ENCODE peak calls at places on chromosomes 13 and 19, in six cellular contexts. One of them, this sample, is unnamed.

GRCh38 chr13:59776924-59777690 is 386.6 kb downstream of the DIAPH3 start:
- DNase-seq in heart left ventricle: no peak
- DNase-seq in body of pancreas: no peak
- DNase-seq in suprapubic skin: no peak
- DNase-seq in WTC11: no peak
- DNase-seq in GM12865: peak
- DNase-seq in this sample: no peak

GRCh38 chr19:29439688-29440550 is 85.9 kb upstream of the VSTM2B start:
- DNase-seq in heart left ventricle: no peak
- DNase-seq in body of pancreas: no peak
- DNase-seq in suprapubic skin: no peak
- DNase-seq in WTC11: no peak
- DNase-seq in GM12865: no peak
- DNase-seq in this sample: no peak

GRCh38 chr13:71240906-71241305 is 626.1 kb downstream of the DACH1 start:
- DNase-seq in heart left ventricle: no peak
- DNase-seq in body of pancreas: no peak
- DNase-seq in suprapubic skin: no peak
- DNase-seq in WTC11: no peak
- DNase-seq in GM12865: peak
- DNase-seq in this sample: no peak

GRCh38 chr19:47093841-47094240 is 19.7 kb downstream of the ZC3H4 start:
- DNase-seq in heart left ventricle: no peak
- DNase-seq in body of pancreas: no peak
- DNase-seq in suprapubic skin: no peak
- DNase-seq in WTC11: no peak
- DNase-seq in GM12865: peak
- DNase-seq in this sample: peak

GRCh38 chr13:21517576-21517975 is 58.5 kb upstream of the ZDHHC20 start:
- DNase-seq in heart left ventricle: no peak
- DNase-seq in body of pancreas: no peak
- DNase-seq in suprapubic skin: no peak
- DNase-seq in WTC11: no peak
- DNase-seq in GM12865: no peak
- DNase-seq in this sample: no peak

GRCh38 chr19:34588249-34588648 is 88.7 kb downstream of the SCGB2B2 start:
- DNase-seq in heart left ventricle: no peak
- DNase-seq in body of pancreas: no peak
- DNase-seq in suprapubic skin: no peak
- DNase-seq in WTC11: no peak
- DNase-seq in GM12865: no peak
- DNase-seq in this sample: no peak

GRCh38 chr13:66106246-66106645 is 1123.9 kb downstream of the PCDH9 start:
- DNase-seq in heart left ventricle: no peak
- DNase-seq in body of pancreas: no peak
- DNase-seq in suprapubic skin: no peak
- DNase-seq in WTC11: no peak
- DNase-seq in GM12865: no peak
- DNase-seq in this sample: no peak

GRCh38 chr19:30367001-30367400 is 5.2 kb upstream of the ZNF536 start:
- DNase-seq in heart left ventricle: no peak
- DNase-seq in body of pancreas: no peak
- DNase-seq in suprapubic skin: no peak
- DNase-seq in WTC11: no peak
- DNase-seq in GM12865: no peak
- DNase-seq in this sample: no peak

GRCh38 chr19:19597809-19598306 is 20.6 kb downstream of the PBX4 start:
- DNase-seq in heart left ventricle: no peak
- DNase-seq in body of pancreas: no peak
- DNase-seq in suprapubic skin: no peak
- DNase-seq in WTC11: no peak
- DNase-seq in GM12865: peak
- DNase-seq in this sample: peak

GRCh38 chr19:45863840-45864628 is at the start of gene FOXA3:
- DNase-seq in heart left ventricle: peak
- DNase-seq in body of pancreas: peak
- DNase-seq in suprapubic skin: no peak
- DNase-seq in WTC11: peak
- DNase-seq in GM12865: peak
- DNase-seq in this sample: peak

GRCh38 chr19:48812094-48812929 is 1.5 kb upstream of the BCAT2 start:
- DNase-seq in heart left ventricle: peak
- DNase-seq in body of pancreas: peak
- DNase-seq in suprapubic skin: peak
- DNase-seq in WTC11: peak
- DNase-seq in GM12865: peak
- DNase-seq in this sample: peak

GRCh38 chr13:55359067-55359466 is 1781.7 kb upstream of the PRR20A start:
- DNase-seq in heart left ventricle: no peak
- DNase-seq in body of pancreas: no peak
- DNase-seq in suprapubic skin: no peak
- DNase-seq in WTC11: no peak
- DNase-seq in GM12865: no peak
- DNase-seq in this sample: no peak

GRCh38 chr19:46745521-46746280 is at the start of gene FKRP:
- DNase-seq in heart left ventricle: peak
- DNase-seq in body of pancreas: no peak
- DNase-seq in suprapubic skin: no peak
- DNase-seq in WTC11: peak
- DNase-seq in GM12865: no peak
- DNase-seq in this sample: peak

GRCh38 chr13:89822467-89822866 is 1525.0 kb upstream of the MIR17HG start:
- DNase-seq in heart left ventricle: no peak
- DNase-seq in body of pancreas: no peak
- DNase-seq in suprapubic skin: no peak
- DNase-seq in WTC11: no peak
- DNase-seq in GM12865: no peak
- DNase-seq in this sample: no peak

GRCh38 chr19:19105365-19106060 is 32.8 kb downstream of the TMEM161A start:
- DNase-seq in heart left ventricle: peak
- DNase-seq in body of pancreas: peak
- DNase-seq in suprapubic skin: no peak
- DNase-seq in WTC11: peak
- DNase-seq in GM12865: no peak
- DNase-seq in this sample: peak

GRCh38 chr13:60352644-60353043 is 44.4 kb upstream of the TDRD3 start:
- DNase-seq in heart left ventricle: no peak
- DNase-seq in body of pancreas: no peak
- DNase-seq in suprapubic skin: no peak
- DNase-seq in WTC11: no peak
- DNase-seq in GM12865: no peak
- DNase-seq in this sample: no peak

GRCh38 chr13:26219726-26220125 is 2.4 kb downstream of the RNF6 start:
- DNase-seq in heart left ventricle: no peak
- DNase-seq in body of pancreas: no peak
- DNase-seq in suprapubic skin: no peak
- DNase-seq in WTC11: no peak
- DNase-seq in GM12865: no peak
- DNase-seq in this sample: no peak

GRCh38 chr13:34020388-34020787 is 202.4 kb downstream of the RFC3 start:
- DNase-seq in heart left ventricle: no peak
- DNase-seq in body of pancreas: no peak
- DNase-seq in suprapubic skin: no peak
- DNase-seq in WTC11: no peak
- DNase-seq in GM12865: no peak
- DNase-seq in this sample: no peak

GRCh38 chr19:33332248-33332647 is 29.9 kb upstream of the CEBPA start:
- DNase-seq in heart left ventricle: peak
- DNase-seq in body of pancreas: no peak
- DNase-seq in suprapubic skin: no peak
- DNase-seq in WTC11: no peak
- DNase-seq in GM12865: no peak
- DNase-seq in this sample: no peak

GRCh38 chr19:49475995-49476880 is 2.2 kb downstream of the FLT3LG start:
- DNase-seq in heart left ventricle: peak
- DNase-seq in body of pancreas: no peak
- DNase-seq in suprapubic skin: peak
- DNase-seq in WTC11: peak
- DNase-seq in GM12865: peak
- DNase-seq in this sample: peak

GRCh38 chr19:28184997-28185396 is 1028.0 kb downstream of the UQCRFS1 start:
- DNase-seq in heart left ventricle: no peak
- DNase-seq in body of pancreas: no peak
- DNase-seq in suprapubic skin: no peak
- DNase-seq in WTC11: no peak
- DNase-seq in GM12865: no peak
- DNase-seq in this sample: no peak

GRCh38 chr13:75771818-75772217 is 135.7 kb downstream of the LMO7 start:
- DNase-seq in heart left ventricle: no peak
- DNase-seq in body of pancreas: no peak
- DNase-seq in suprapubic skin: no peak
- DNase-seq in WTC11: no peak
- DNase-seq in GM12865: no peak
- DNase-seq in this sample: no peak

GRCh38 chr13:29754486-29754806 is 96.0 kb downstream of the UBL3 start:
- DNase-seq in heart left ventricle: no peak
- DNase-seq in body of pancreas: no peak
- DNase-seq in suprapubic skin: no peak
- DNase-seq in WTC11: peak
- DNase-seq in GM12865: no peak
- DNase-seq in this sample: no peak

GRCh38 chr19:45524575-45525129 is 17.4 kb downstream of the VASP start:
- DNase-seq in heart left ventricle: no peak
- DNase-seq in body of pancreas: peak
- DNase-seq in suprapubic skin: no peak
- DNase-seq in WTC11: no peak
- DNase-seq in GM12865: no peak
- DNase-seq in this sample: no peak

GRCh38 chr13:99217461-99218101 is 16.9 kb downstream of the UBAC2 start:
- DNase-seq in heart left ventricle: no peak
- DNase-seq in body of pancreas: no peak
- DNase-seq in suprapubic skin: no peak
- DNase-seq in WTC11: no peak
- DNase-seq in GM12865: no peak
- DNase-seq in this sample: no peak

GRCh38 chr19:55027472-55028337 is 10.4 kb downstream of the GP6 start:
- DNase-seq in heart left ventricle: no peak
- DNase-seq in body of pancreas: no peak
- DNase-seq in suprapubic skin: no peak
- DNase-seq in WTC11: no peak
- DNase-seq in GM12865: no peak
- DNase-seq in this sample: no peak

GRCh38 chr19:48292798-48293197 is 22.9 kb downstream of the ZNF114 start:
- DNase-seq in heart left ventricle: no peak
- DNase-seq in body of pancreas: no peak
- DNase-seq in suprapubic skin: no peak
- DNase-seq in WTC11: no peak
- DNase-seq in GM12865: no peak
- DNase-seq in this sample: no peak

GRCh38 chr13:20144141-20144850 is 16.6 kb downstream of the GJA3 start:
- DNase-seq in heart left ventricle: no peak
- DNase-seq in body of pancreas: no peak
- DNase-seq in suprapubic skin: no peak
- DNase-seq in WTC11: no peak
- DNase-seq in GM12865: no peak
- DNase-seq in this sample: no peak

GRCh38 chr19:4577020-4577782 is 17.7 kb upstream of the SEMA6B start:
- DNase-seq in heart left ventricle: no peak
- DNase-seq in body of pancreas: no peak
- DNase-seq in suprapubic skin: no peak
- DNase-seq in WTC11: no peak
- DNase-seq in GM12865: no peak
- DNase-seq in this sample: no peak

GRCh38 chr13:47896546-47896945 is 104.5 kb downstream of the SUCLA2 start:
- DNase-seq in heart left ventricle: no peak
- DNase-seq in body of pancreas: no peak
- DNase-seq in suprapubic skin: no peak
- DNase-seq in WTC11: no peak
- DNase-seq in GM12865: no peak
- DNase-seq in this sample: no peak

GRCh38 chr13:110138009-110138699 is 168.8 kb downstream of the COL4A1 start:
- DNase-seq in heart left ventricle: peak
- DNase-seq in body of pancreas: peak
- DNase-seq in suprapubic skin: no peak
- DNase-seq in WTC11: peak
- DNase-seq in GM12865: peak
- DNase-seq in this sample: peak

GRCh38 chr19:52397310-52398090 is at the start of gene ZNF528:
- DNase-seq in heart left ventricle: peak
- DNase-seq in body of pancreas: peak
- DNase-seq in suprapubic skin: peak
- DNase-seq in WTC11: peak
- DNase-seq in GM12865: peak
- DNase-seq in this sample: peak

GRCh38 chr13:70098669-70099068 is 9.0 kb upstream of the ATXN8OS start:
- DNase-seq in heart left ventricle: no peak
- DNase-seq in body of pancreas: no peak
- DNase-seq in suprapubic skin: no peak
- DNase-seq in WTC11: no peak
- DNase-seq in GM12865: no peak
- DNase-seq in this sample: no peak
- TF ChIP-seq CTCF in heart left ventricle: peak
- TF ChIP-seq CTCF in body of pancreas: no peak
- TF ChIP-seq CTCF in suprapubic skin: no peak
- TF ChIP-seq CTCF in WTC11: no peak
- TF ChIP-seq CTCF in GM12865: peak
- TF ChIP-seq CTCF in this sample: peak

GRCh38 chr19:57613941-57614743 is at the start of gene ZNF134:
- DNase-seq in heart left ventricle: peak
- DNase-seq in body of pancreas: peak
- DNase-seq in suprapubic skin: peak
- DNase-seq in WTC11: peak
- DNase-seq in GM12865: peak
- DNase-seq in this sample: peak
- TF ChIP-seq CTCF in heart left ventricle: peak
- TF ChIP-seq CTCF in body of pancreas: no peak
- TF ChIP-seq CTCF in suprapubic skin: no peak
- TF ChIP-seq CTCF in WTC11: no peak
- TF ChIP-seq CTCF in GM12865: no peak
- TF ChIP-seq CTCF in this sample: no peak

GRCh38 chr19:13825489-13826475 is 30.5 kb downstream of the ZSWIM4 start:
- DNase-seq in heart left ventricle: no peak
- DNase-seq in body of pancreas: no peak
- DNase-seq in suprapubic skin: no peak
- DNase-seq in WTC11: peak
- DNase-seq in GM12865: no peak
- DNase-seq in this sample: no peak
- TF ChIP-seq CTCF in heart left ventricle: no peak
- TF ChIP-seq CTCF in body of pancreas: no peak
- TF ChIP-seq CTCF in suprapubic skin: no peak
- TF ChIP-seq CTCF in WTC11: peak
- TF ChIP-seq CTCF in GM12865: peak
- TF ChIP-seq CTCF in this sample: no peak

GRCh38 chr19:40116075-40116474 is 25.3 kb upstream of the ZNF780A start:
- DNase-seq in heart left ventricle: no peak
- DNase-seq in body of pancreas: no peak
- DNase-seq in suprapubic skin: no peak
- DNase-seq in WTC11: no peak
- DNase-seq in GM12865: no peak
- DNase-seq in this sample: no peak

DNA sequence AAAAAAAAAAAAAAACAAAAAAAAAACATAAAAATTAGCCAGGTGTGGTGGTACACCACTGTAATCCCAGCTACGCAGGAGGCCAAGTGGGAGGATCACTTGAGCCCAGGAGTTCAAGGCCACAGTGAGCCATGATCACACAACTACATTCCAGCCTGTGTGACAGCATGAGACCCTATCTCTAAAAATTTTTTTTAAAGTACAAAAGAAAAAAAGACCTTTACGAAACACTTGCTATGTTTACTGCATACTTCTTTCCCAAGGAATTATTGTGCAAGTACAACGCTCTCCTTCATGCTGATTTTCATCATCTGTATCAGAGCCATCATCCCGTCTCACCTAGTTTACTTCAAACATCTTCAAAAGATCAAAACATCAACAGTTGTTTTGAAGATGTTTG is 28.6 kb upstream of the ZNF780A start:
- DNase-seq in heart left ventricle: no peak
- DNase-seq in body of pancreas: no peak
- DNase-seq in suprapubic skin: no peak
- DNase-seq in WTC11: no peak
- DNase-seq in GM12865: no peak
- DNase-seq in this sample: no peak
- TF ChIP-seq CTCF in heart left ventricle: no peak
- TF ChIP-seq CTCF in body of pancreas: no peak
- TF ChIP-seq CTCF in suprapubic skin: no peak
- TF ChIP-seq CTCF in WTC11: no peak
- TF ChIP-seq CTCF in GM12865: no peak
- TF ChIP-seq CTCF in this sample: no peak

This sample was measured in GM10248.